ENCODE peak calls at places on chromosomes 2 and 18, in four cellular contexts. One of them, this sample, is unnamed.

GRCh38 chr2:109690822-109691541 is 76.8 kb downstream of the SOWAHC start:
- DNase-seq in IMR-90: peak; percentile 22
- DNase-seq in K562: no peak
- DNase-seq in endothelial cell of umbilical vein: no peak
- DNase-seq in this sample: no peak

GRCh38 chr2:240820014-240820606 is at the start of gene KIF1A:
- DNase-seq in IMR-90: no peak
- DNase-seq in endothelial cell of umbilical vein: no peak
- DNase-seq in K562: no peak
- DNase-seq in this sample: no peak

GRCh38 chr2:133705287-133705686 is 137.0 kb upstream of the NCKAP5 start:
- DNase-seq in IMR-90: no peak
- DNase-seq in K562: no peak
- DNase-seq in endothelial cell of umbilical vein: no peak
- DNase-seq in this sample: no peak

GRCh38 chr2:231167745-231168459 is 30.5 kb upstream of the ARMC9 start:
- DNase-seq in K562: no peak
- DNase-seq in IMR-90: peak; percentile 53
- DNase-seq in endothelial cell of umbilical vein: peak; percentile 84
- DNase-seq in this sample: no peak

GRCh38 chr2:33810046-33810835 is 211.1 kb upstream of the FAM98A start:
- DNase-seq in K562: no peak
- DNase-seq in IMR-90: no peak
- DNase-seq in endothelial cell of umbilical vein: no peak
- DNase-seq in this sample: no peak

GRCh38 chr2:142951190-142952007 is 73.9 kb downstream of the KYNU start:
- DNase-seq in K562: no peak
- DNase-seq in IMR-90: peak; percentile 4
- DNase-seq in endothelial cell of umbilical vein: no peak
- DNase-seq in this sample: no peak

GRCh38 chr2:64950226-64951160 is 38.7 kb upstream of the SLC1A4 start:
- DNase-seq in IMR-90: peak; percentile 43
- DNase-seq in K562: no peak
- DNase-seq in endothelial cell of umbilical vein: no peak
- DNase-seq in this sample: no peak

GRCh38 chr2:101193038-101193437 is 41.9 kb upstream of the TBC1D8 start:
- DNase-seq in IMR-90: no peak
- DNase-seq in K562: no peak
- DNase-seq in endothelial cell of umbilical vein: no peak
- DNase-seq in this sample: no peak

GRCh38 chr18:47613929-47614328 is 316.5 kb downstream of the SMAD2 start:
- DNase-seq in K562: no peak
- DNase-seq in endothelial cell of umbilical vein: no peak
- DNase-seq in IMR-90: no peak
- DNase-seq in this sample: no peak

GRCh38 chr18:36321636-36322407 is 24.3 kb downstream of the FHOD3 start:
- DNase-seq in endothelial cell of umbilical vein: no peak
- DNase-seq in K562: no peak
- DNase-seq in IMR-90: peak; percentile 23
- DNase-seq in this sample: no peak

GRCh38 chr2:210599476-210599875 is 43.1 kb downstream of the CPS1 start:
- DNase-seq in K562: no peak
- DNase-seq in IMR-90: no peak
- DNase-seq in endothelial cell of umbilical vein: no peak
- DNase-seq in this sample: no peak

GRCh38 chr18:22385718-22386117 is 32.0 kb downstream of the CTAGE1 start:
- DNase-seq in endothelial cell of umbilical vein: peak; percentile 93
- DNase-seq in K562: no peak
- DNase-seq in IMR-90: peak; percentile 83
- DNase-seq in this sample: no peak

GRCh38 chr18:22563098-22563707 is 145.5 kb upstream of the CTAGE1 start:
- DNase-seq in K562: peak; percentile 78
- DNase-seq in endothelial cell of umbilical vein: peak; percentile 95
- DNase-seq in IMR-90: peak; percentile 95
- DNase-seq in this sample: peak; percentile 3

GRCh38 chr2:33670392-33670937 is 71.4 kb upstream of the FAM98A start:
- DNase-seq in K562: peak; percentile 7
- DNase-seq in endothelial cell of umbilical vein: no peak
- DNase-seq in IMR-90: no peak
- DNase-seq in this sample: no peak

GRCh38 chr2:1609706-1610485 is 134.4 kb downstream of the PXDN start:
- DNase-seq in K562: no peak
- DNase-seq in IMR-90: no peak
- DNase-seq in endothelial cell of umbilical vein: no peak
- DNase-seq in this sample: no peak

GRCh38 chr18:32086866-32087265 is 4.8 kb upstream of the RNF138 start:
- DNase-seq in IMR-90: peak; percentile 76
- DNase-seq in K562: no peak
- DNase-seq in endothelial cell of umbilical vein: no peak
- DNase-seq in this sample: no peak

GRCh38 chr2:119727493-119727892 is 32.2 kb upstream of the PTPN4 start:
- DNase-seq in IMR-90: no peak
- DNase-seq in K562: no peak
- DNase-seq in endothelial cell of umbilical vein: no peak
- DNase-seq in this sample: no peak

GRCh38 chr2:119732451-119733164 is 27.1 kb upstream of the PTPN4 start:
- DNase-seq in K562: no peak
- DNase-seq in endothelial cell of umbilical vein: no peak
- DNase-seq in IMR-90: no peak
- DNase-seq in this sample: no peak

GRCh38 chr2:119728421-119728820 is 31.3 kb upstream of the PTPN4 start:
- DNase-seq in endothelial cell of umbilical vein: no peak
- DNase-seq in IMR-90: no peak
- DNase-seq in K562: no peak
- DNase-seq in this sample: no peak

GRCh38 chr2:119732026-119732425 is 27.7 kb upstream of the PTPN4 start:
- DNase-seq in endothelial cell of umbilical vein: no peak
- DNase-seq in K562: no peak
- DNase-seq in IMR-90: no peak
- DNase-seq in this sample: no peak

DNA sequence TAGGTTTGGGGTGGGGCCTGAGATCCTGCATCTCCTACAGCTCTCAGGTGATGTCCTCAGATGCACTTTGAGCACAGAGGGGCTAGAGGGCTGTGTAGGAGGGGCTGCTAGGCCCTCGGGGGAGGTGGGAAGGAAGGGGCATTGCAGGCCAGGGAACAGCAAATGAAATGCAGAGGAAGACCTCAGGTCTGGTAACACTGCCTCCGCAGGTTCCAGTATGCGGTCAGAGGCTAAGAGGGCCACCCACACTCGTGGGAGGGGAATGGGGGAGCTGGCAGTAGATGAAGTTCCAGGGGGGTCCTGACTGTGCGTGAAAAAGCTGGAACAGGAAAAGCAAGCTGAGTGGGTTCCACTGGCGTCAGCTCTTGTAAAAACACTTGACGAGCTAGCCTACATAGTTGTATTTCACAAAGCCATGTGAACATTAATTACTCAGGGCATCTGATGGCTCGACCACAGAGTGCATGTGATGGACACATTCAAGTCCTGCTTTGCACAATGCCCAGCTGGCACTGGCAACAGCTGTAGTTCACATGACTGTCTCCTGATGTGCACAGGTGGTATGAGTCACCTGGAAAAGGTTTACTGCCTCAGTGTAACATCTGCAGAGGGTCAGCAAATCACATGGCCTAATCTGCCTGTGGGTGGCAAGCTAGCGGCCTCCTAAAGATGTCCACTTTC is 29.0 kb upstream of the PTPN4 start:
- DNase-seq in IMR-90: no peak
- DNase-seq in K562: no peak
- DNase-seq in endothelial cell of umbilical vein: no peak
- DNase-seq in this sample: no peak
- TF ChIP-seq FOS in IMR-90: no peak
- TF ChIP-seq FOS in K562: no peak
- TF ChIP-seq FOS in endothelial cell of umbilical vein: no peak
- TF ChIP-seq FOS in this sample: no peak

DNA sequence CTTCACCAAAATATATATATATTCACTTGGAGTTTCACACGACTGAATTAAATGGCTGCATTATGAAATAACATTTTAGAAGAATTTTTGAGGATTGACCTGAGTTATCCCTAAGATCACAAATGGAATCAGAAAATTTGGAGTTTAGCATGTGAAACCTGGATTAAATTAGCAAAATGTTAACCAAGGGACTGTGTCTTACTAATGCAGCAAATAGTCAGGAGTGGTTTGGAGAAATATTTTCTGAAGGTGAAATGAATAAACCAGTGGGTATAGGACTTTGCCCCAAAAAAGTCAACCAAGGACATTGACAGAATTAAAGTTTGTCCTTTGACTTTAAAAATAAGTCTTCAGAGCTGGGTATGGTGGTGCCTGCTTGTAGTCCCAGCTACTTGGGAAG is 111.2 kb downstream of the PRPF40A start:
- DNase-seq in K562: no peak
- DNase-seq in endothelial cell of umbilical vein: no peak
- DNase-seq in IMR-90: no peak
- DNase-seq in this sample: no peak
- TF ChIP-seq FOS in K562: no peak
- TF ChIP-seq FOS in endothelial cell of umbilical vein: no peak
- TF ChIP-seq FOS in IMR-90: no peak
- TF ChIP-seq FOS in this sample: no peak

GRCh38 chr18:27780061-27780740 is 396.7 kb downstream of the CDH2 start:
- DNase-seq in endothelial cell of umbilical vein: no peak
- DNase-seq in IMR-90: no peak
- DNase-seq in K562: no peak
- DNase-seq in this sample: no peak
- TF ChIP-seq FOS in endothelial cell of umbilical vein: no peak
- TF ChIP-seq FOS in IMR-90: no peak
- TF ChIP-seq FOS in K562: no peak
- TF ChIP-seq FOS in this sample: no peak

GRCh38 chr2:232521098-232521497 is 910 bp downstream of the PRSS56 start:
- DNase-seq in K562: no peak
- DNase-seq in IMR-90: no peak
- DNase-seq in endothelial cell of umbilical vein: no peak
- DNase-seq in this sample: no peak

GRCh38 chr2:232523682-232524597 is 2.0 kb upstream of the CHRND start:
- DNase-seq in IMR-90: peak; percentile 5
- DNase-seq in endothelial cell of umbilical vein: peak; percentile 16
- DNase-seq in K562: peak; percentile 72
- DNase-seq in this sample: no peak

GRCh38 chr2:232522855-232523681 is 2.9 kb downstream of the PRSS56 start:
- DNase-seq in IMR-90: no peak
- DNase-seq in K562: no peak
- DNase-seq in endothelial cell of umbilical vein: no peak
- DNase-seq in this sample: no peak

GRCh38 chr2:232521524-232521923 is 1.3 kb downstream of the PRSS56 start:
- DNase-seq in endothelial cell of umbilical vein: no peak
- DNase-seq in K562: no peak
- DNase-seq in IMR-90: no peak
- DNase-seq in this sample: no peak

GRCh38 chr2:232522014-232522854 is 2.0 kb downstream of the PRSS56 start:
- DNase-seq in K562: peak; percentile 38
- DNase-seq in endothelial cell of umbilical vein: peak; percentile 10
- DNase-seq in IMR-90: no peak
- DNase-seq in this sample: no peak
- TF ChIP-seq FOS in K562: no peak
- TF ChIP-seq FOS in endothelial cell of umbilical vein: no peak
- TF ChIP-seq FOS in IMR-90: no peak
- TF ChIP-seq FOS in this sample: no peak

This sample was measured in GM12878.